ENCODE peak calls at places on chromosomes 7 and 10, in nine cellular contexts. C, Q, P, K, I, S, B, D and A are unnamed samples.

GRCh38 chr10:23120001-23120934 is 24.9 kb downstream of the MSRB2 start:
- DNase-seq in C (no peak), Q (no peak), P (no peak), K (no peak), I (no peak), S (no peak), B (no peak), D (no peak), A (no peak)

GRCh38 chr10:49163741-49164140 is 24.4 kb downstream of the TMEM273 start:
- DNase-seq in C (peak; percentile 14), Q (no peak), P (no peak), K (no peak), I (peak; percentile 94), S (no peak), B (peak; percentile 86), D (no peak), A (no peak)

GRCh38 chr7:155972247-155972646 is 160.0 kb upstream of the SHH start:
- DNase-seq in C (peak; percentile 41), Q (no peak), P (no peak), K (no peak), I (no peak), S (no peak), B (no peak), D (no peak), A (no peak)

GRCh38 chr7:4878336-4879335 is 4.9 kb downstream of the RADIL start:
- DNase-seq in C (no peak), Q (no peak), P (no peak), K (no peak), I (no peak), S (no peak), B (no peak), D (no peak), A (no peak)

GRCh38 chr7:24576171-24577052 is 3.2 kb downstream of the PALS2 start:
- DNase-seq in C (no peak), Q (peak; percentile 83), P (no peak), K (no peak), I (peak; percentile 83), S (peak; percentile 24), B (peak; percentile 82), D (no peak), A (peak; percentile 39)

GRCh38 chr10:50326757-50327701 is 75.7 kb upstream of the ASAH2 start:
- DNase-seq in C (peak; percentile 59), Q (no peak), P (no peak), K (no peak), I (peak; percentile 72), S (no peak), B (peak; percentile 81), D (no peak), A (no peak)

GRCh38 chr10:102646610-102647432 is 2.5 kb downstream of the TRIM8 start:
- DNase-seq in C (no peak), Q (no peak), P (peak; percentile 58), K (no peak), I (no peak), S (no peak), B (no peak), D (peak; percentile 81), A (peak; percentile 32)

GRCh38 chr7:27178366-27178765 is 4.2 kb upstream of the HOXA10 start:
- DNase-seq in C (peak; percentile 44), Q (no peak), P (no peak), K (no peak), I (peak; percentile 90), S (no peak), B (peak; percentile 79), D (no peak), A (no peak)

GRCh38 chr10:4586756-4587155 is 239.3 kb upstream of the AKR1E2 start:
- DNase-seq in C (no peak), Q (no peak), P (no peak), K (no peak), I (no peak), S (peak; percentile 5), B (no peak), D (no peak), A (no peak)

GRCh38 chr10:74189999-74190421 is 39.0 kb downstream of the ADK start:
- DNase-seq in C (no peak), Q (no peak), P (no peak), K (peak; percentile 5), I (peak; percentile 98), S (no peak), B (peak; percentile 94), D (no peak), A (no peak)

GRCh38 chr7:23261843-23262452 is 15.4 kb downstream of the GPNMB start:
- DNase-seq in C (peak; percentile 48), Q (peak; percentile 82), P (peak; percentile 64), K (peak; percentile 34), I (peak; percentile 79), S (peak; percentile 15), B (peak; percentile 61), D (peak; percentile 65), A (peak; percentile 50)

GRCh38 chr10:397321-398068 is 262.2 kb downstream of the ZMYND11 start:
- DNase-seq in C (no peak), Q (peak; percentile 28), P (no peak), K (no peak), I (no peak), S (no peak), B (no peak), D (no peak), A (no peak)

GRCh38 chr10:18738835-18739234 is 79.6 kb downstream of the ARL5B start:
- DNase-seq in C (no peak), Q (no peak), P (no peak), K (no peak), I (no peak), S (no peak), B (peak; percentile 17), D (no peak), A (no peak)

GRCh38 chr7:129343099-129343700 is 91.0 kb upstream of the STRIP2 start:
- DNase-seq in C (no peak), Q (peak; percentile 30), P (peak; percentile 21), K (no peak), I (peak; percentile 65), S (no peak), B (peak; percentile 42), D (no peak), A (no peak)

GRCh38 chr10:98244586-98244985 is 23.4 kb downstream of the LOXL4 start:
- DNase-seq in C (no peak), Q (no peak), P (no peak), K (no peak), I (no peak), S (no peak), B (no peak), D (no peak), A (no peak)

GRCh38 chr10:60446855-60447254 is 57.2 kb upstream of the ANK3 start:
- DNase-seq in C (no peak), Q (no peak), P (no peak), K (no peak), I (peak; percentile 21), S (peak; percentile 21), B (no peak), D (peak; percentile 51), A (no peak)

GRCh38 chr10:54854843-54855242 is 53.8 kb upstream of the PCDH15 start:
- DNase-seq in C (no peak), Q (no peak), P (no peak), K (no peak), I (no peak), S (no peak), B (no peak), D (no peak), A (no peak)

GRCh38 chr7:123285076-123285700 is 85.4 kb upstream of the SLC13A1 start:
- DNase-seq in C (no peak), Q (peak; percentile 73), P (no peak), K (no peak), I (no peak), S (no peak), B (no peak), D (no peak), A (no peak)

GRCh38 chr7:26440993-26441636 is 149.5 kb downstream of the SNX10 start:
- DNase-seq in C (no peak), Q (peak; percentile 53), P (no peak), K (no peak), I (no peak), S (no peak), B (no peak), D (no peak), A (no peak)

GRCh38 chr7:28835800-28836199 is 122.3 kb downstream of the TRIL start:
- DNase-seq in C (no peak), Q (no peak), P (no peak), K (no peak), I (peak; percentile 66), S (no peak), B (peak; percentile 70), D (no peak), A (no peak)

GRCh38 chr10:110447886-110448285 is 49.8 kb upstream of the DUSP5 start:
- DNase-seq in C (no peak), Q (no peak), P (no peak), K (no peak), I (peak; percentile 30), S (no peak), B (no peak), D (no peak), A (no peak)

GRCh38 chr10:124174673-124175645 is 81.6 kb upstream of the CHST15 start:
- DNase-seq in C (peak; percentile 24), Q (no peak), P (no peak), K (no peak), I (no peak), S (no peak), B (no peak), D (no peak), A (no peak)

GRCh38 chr7:116702046-116702445 is 30.1 kb downstream of the MET start:
- DNase-seq in C (no peak), Q (no peak), P (no peak), K (no peak), I (no peak), S (no peak), B (no peak), D (no peak), A (no peak)

GRCh38 chr7:36348256-36348655 is 41.4 kb upstream of the ANLN start:
- DNase-seq in C (no peak), Q (no peak), P (no peak), K (no peak), I (no peak), S (no peak), B (peak; percentile 77), D (no peak), A (no peak)